ENCODE peak calls at places on chromosomes 1 and 21, in seven cellular contexts. Z is left ventricle myocardium inferior, P is WERI-Rb-1, F is Panc1, Y is tibial nerve, G is heart right ventricle, D is SK-N-MC. H is an unnamed sample.
A peak's percentile ranks its signal among the peaks of the same experiment; 100 is the strongest.

GRCh38 chr1:185939142-185939541 is 205.0 kb downstream of the HMCN1 start:
- DNase-seq in Z (no peak), P (no peak), F (no peak), Y (no peak), G (no peak), D (peak; percentile 97), H (no peak)

GRCh38 chr1:55712148-55712547 is 497.0 kb upstream of the USP24 start:
- DNase-seq in Z (no peak), P (no peak), F (no peak), Y (no peak), G (no peak), D (no peak), H (no peak)

GRCh38 chr1:214404154-214404553 is 123.2 kb downstream of the SMYD2 start:
- DNase-seq in Z (no peak), P (no peak), F (no peak), Y (no peak), G (no peak), D (peak; percentile 97), H (no peak)

GRCh38 chr1:95118019-95118499 is 904 bp downstream of the TLCD4 start:
- DNase-seq in Z (no peak), P (peak; percentile 38), F (no peak), Y (no peak), G (no peak), D (no peak), H (peak; percentile 38)

GRCh38 chr21:26795866-26796329 is 49.3 kb downstream of the ADAMTS1 start:
- DNase-seq in Z (peak; percentile 37), P (no peak), F (no peak), Y (peak; percentile 79), G (no peak), D (no peak), H (peak; percentile 61)

GRCh38 chr1:200118779-200119505 is 91.4 kb downstream of the NR5A2 start:
- DNase-seq in Z (no peak), P (no peak), F (no peak), Y (no peak), G (no peak), D (no peak), H (no peak)

GRCh38 chr1:85473390-85473789 is 8.4 kb upstream of the DDAH1 start:
- DNase-seq in Z (no peak), P (no peak), F (no peak), Y (no peak), G (no peak), D (no peak), H (no peak)

GRCh38 chr21:15039607-15040299 is 25.0 kb downstream of the NRIP1 start:
- DNase-seq in Z (no peak), P (no peak), F (no peak), Y (no peak), G (no peak), D (no peak), H (no peak)

GRCh38 chr1:164660415-164661174 is 101.6 kb downstream of the PBX1 start:
- DNase-seq in Z (no peak), P (no peak), F (no peak), Y (no peak), G (no peak), D (no peak), H (no peak)

GRCh38 chr1:171645553-171646336 is 6.7 kb downstream of the MYOC start:
- DNase-seq in Z (peak; percentile 82), P (peak; percentile 29), F (no peak), Y (peak; percentile 55), G (peak; percentile 66), D (no peak), H (no peak)

GRCh38 chr1:119416006-119416640 is 1.2 kb downstream of the HSD3B2 start:
- DNase-seq in Z (no peak), P (no peak), F (no peak), Y (no peak), G (no peak), D (no peak), H (no peak)

GRCh38 chr1:25809283-25809926 is 9.4 kb downstream of the SELENON start:
- DNase-seq in Z (no peak), P (no peak), F (no peak), Y (no peak), G (no peak), D (no peak), H (no peak)

GRCh38 chr1:41659903-41660302 is 175.4 kb upstream of the EDN2 start:
- DNase-seq in Z (no peak), P (no peak), F (no peak), Y (no peak), G (no peak), D (no peak), H (peak; percentile 4)

GRCh38 chr1:214615871-214616270 is 12.9 kb downstream of the CENPF start:
- DNase-seq in Z (no peak), P (no peak), F (no peak), Y (no peak), G (no peak), D (no peak), H (no peak)

GRCh38 chr1:69312055-69312732 is 255.5 kb upstream of the LRRC7 start:
- DNase-seq in Z (no peak), P (peak; percentile 81), F (no peak), Y (no peak), G (no peak), D (no peak), H (no peak)

GRCh38 chr1:23393706-23394105 is 24.1 kb upstream of the ZNF436 start:
- DNase-seq in Z (peak; percentile 72), P (no peak), F (no peak), Y (peak; percentile 54), G (peak; percentile 60), D (no peak), H (no peak)

GRCh38 chr1:97277891-97278662 is 556.5 kb downstream of the PTBP2 start:
- DNase-seq in Z (no peak), P (no peak), F (peak; percentile 52), Y (no peak), G (no peak), D (no peak), H (no peak)

GRCh38 chr1:9065213-9065751 is 4.2 kb downstream of the SLC2A5 start:
- DNase-seq in Z (no peak), P (no peak), F (no peak), Y (no peak), G (no peak), D (no peak), H (no peak)

GRCh38 chr1:7042322-7043231 is 257.3 kb downstream of the CAMTA1 start:
- DNase-seq in Z (no peak), P (no peak), F (peak; percentile 15), Y (no peak), G (no peak), D (no peak), H (peak; percentile 74)

GRCh38 chr1:33082575-33083112 is 1.7 kb downstream of the AZIN2 start:
- DNase-seq in Z (no peak), P (no peak), F (no peak), Y (no peak), G (no peak), D (no peak), H (no peak)

GRCh38 chr1:36722871-36723270 is 240.2 kb upstream of the CSF3R start:
- DNase-seq in Z (no peak), P (peak; percentile 60), F (no peak), Y (no peak), G (no peak), D (no peak), H (no peak)

GRCh38 chr1:67850611-67851075 is 17.4 kb upstream of the GNG12 start:
- DNase-seq in Z (peak; percentile 71), P (no peak), F (peak; percentile 64), Y (peak; percentile 85), G (peak; percentile 58), D (no peak), H (peak; percentile 70)

GRCh38 chr1:37940299-37940947 is 6.4 kb downstream of the INPP5B start:
- DNase-seq in Z (no peak), P (peak; percentile 35), F (no peak), Y (no peak), G (no peak), D (no peak), H (peak; percentile 86)
- H3K27ac ChIP-seq in Z (no peak overlapping the region), P (peak overlapping the region; percentile 42), F (peak overlapping the region; percentile 85), Y (no peak overlapping the region), G (no peak overlapping the region), D (no peak overlapping the region), H (no peak overlapping the region)

GRCh38 chr1:81252471-81253160 is 548.1 kb upstream of the ADGRL2 start:
- DNase-seq in Z (no peak), P (no peak), F (no peak), Y (no peak), G (no peak), D (no peak), H (no peak)
- H3K4me3 ChIP-seq in Z (no peak overlapping the region), P (no peak overlapping the region), F (no peak overlapping the region), Y (no peak overlapping the region), G (no peak overlapping the region), D (no peak overlapping the region), H (no peak overlapping the region)

GRCh38 chr1:113982955-113983742 is 3.9 kb downstream of the OLFML3 start:
- DNase-seq in Z (no peak), P (no peak), F (no peak), Y (no peak), G (no peak), D (no peak), H (no peak)

GRCh38 chr1:113980120-113980519 is 846 bp downstream of the OLFML3 start:
- DNase-seq in Z (peak; percentile 54), P (no peak), F (no peak), Y (peak; percentile 61), G (peak; percentile 74), D (no peak), H (no peak)

GRCh38 chr1:113983826-113984225 is 4.6 kb downstream of the OLFML3 start:
- DNase-seq in Z (no peak), P (no peak), F (no peak), Y (no peak), G (no peak), D (no peak), H (no peak)

GRCh38 chr1:113984710-113985109 is 5.4 kb downstream of the OLFML3 start:
- DNase-seq in Z (no peak), P (no peak), F (no peak), Y (no peak), G (no peak), D (no peak), H (no peak)

GRCh38 chr1:113981962-113982931 is 3.0 kb downstream of the OLFML3 start:
- DNase-seq in Z (peak; percentile 67), P (no peak), F (no peak), Y (peak; percentile 72), G (peak; percentile 54), D (no peak), H (no peak)
- H3K27ac ChIP-seq in Z (peak overlapping the region; percentile 76), P (no peak overlapping the region), F (no peak overlapping the region), Y (peak overlapping the region; percentile 70), G (peak overlapping the region; percentile 10), D (peak overlapping the region; percentile 16), H (no peak overlapping the region)

DNA sequence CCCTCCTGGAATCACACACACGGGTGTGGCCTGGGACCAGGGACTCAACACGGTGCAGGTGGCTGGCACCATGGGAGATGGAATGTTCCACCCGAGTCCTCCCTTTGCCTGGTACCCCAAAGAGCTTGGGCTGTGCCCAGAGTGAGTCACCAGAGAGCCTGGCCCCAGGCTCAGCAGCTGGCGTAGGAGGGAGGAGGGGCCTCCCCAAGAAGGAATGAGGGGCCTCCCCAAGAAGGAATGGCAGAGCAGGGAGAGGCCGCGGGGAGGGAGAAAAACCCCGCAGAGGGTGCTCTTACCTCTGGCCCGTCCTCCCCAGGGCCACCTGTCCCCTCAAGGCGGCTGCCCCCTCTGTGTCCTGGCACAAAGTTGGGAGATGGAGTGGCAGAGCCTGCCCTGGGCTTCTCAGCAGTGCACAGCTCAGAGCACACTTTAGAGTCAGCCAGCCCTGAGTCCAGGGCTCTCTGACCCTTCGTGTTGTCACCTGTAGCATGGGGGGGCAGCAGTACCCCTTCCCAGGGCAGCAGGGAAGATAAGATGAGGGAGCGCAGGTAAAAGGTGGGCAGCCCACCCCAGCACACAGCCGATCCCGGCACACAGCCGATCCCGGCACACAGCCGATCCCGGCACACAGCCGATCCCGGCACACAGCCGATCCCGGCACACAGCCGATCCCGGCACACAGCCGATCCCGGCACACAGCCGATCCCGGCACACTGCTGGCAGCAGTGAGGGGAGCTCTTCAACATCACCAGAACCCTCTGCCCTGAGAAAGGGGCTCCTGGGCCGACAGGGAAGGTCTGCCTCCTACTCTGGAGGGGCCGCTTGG is 20.2 kb upstream of the KCNAB2 start:
- DNase-seq in Z (no peak), P (no peak), F (no peak), Y (no peak), G (no peak), D (no peak), H (peak; percentile 67)
- H3K4me3 ChIP-seq in Z (peak overlapping the region; percentile 60), P (peak overlapping the region; percentile 51), F (peak overlapping the region; percentile 39), Y (no peak overlapping the region), G (peak overlapping the region; percentile 43), D (peak overlapping the region; percentile 61), H (no peak overlapping the region)